ENCODE peak calls at places on chromosome 3, in eight cellular contexts. L is adrenal gland; C is heart right ventricle; N is neural progenitor cell; V is CD4-positive, CD25-positive, alpha-beta regulatory T cell; U is IMR-90; S is pancreas; I is CD4-positive, alpha-beta T cell. D is an unnamed sample.

GRCh38 chr3:50626406-50626805 is 9.5 kb downstream of the MAPKAPK3 start:
- DNase-seq in L (no peak), C (no peak), N (no peak), V (no peak), U (no peak), S (no peak), I (no peak), D (no peak)

GRCh38 chr3:146421814-146422748 is 47.3 kb downstream of the PLSCR2 start:
- DNase-seq in L (no peak), C (no peak), N (no peak), V (no peak), U (peak; percentile 82), S (no peak), I (no peak), D (peak; percentile 91)

GRCh38 chr3:128054363-128054762 is 2.1 kb downstream of the SEC61A1 start:
- DNase-seq in L (peak; percentile 78), C (no peak), N (no peak), V (no peak), U (peak; percentile 72), S (no peak), I (no peak), D (peak; percentile 45)

GRCh38 chr3:112531358-112531781 is 30.4 kb downstream of the ATG3 start:
- DNase-seq in L (no peak), C (no peak), N (peak; percentile 15), V (no peak), U (peak; percentile 49), S (no peak), I (no peak), D (no peak)

GRCh38 chr3:194637066-194637465 is 3.8 kb upstream of the TMEM44 start:
- DNase-seq in L (no peak), C (no peak), N (no peak), V (no peak), U (no peak), S (no peak), I (no peak), D (no peak)

GRCh38 chr3:30498587-30498967 is 107.8 kb upstream of the TGFBR2 start:
- DNase-seq in L (no peak), C (no peak), N (no peak), V (no peak), U (no peak), S (no peak), I (no peak), D (no peak)

GRCh38 chr3:174538116-174538515 is 321.0 kb upstream of the NAALADL2 start:
- DNase-seq in L (no peak), C (no peak), N (peak; percentile 19), V (no peak), U (no peak), S (no peak), I (no peak), D (no peak)

GRCh38 chr3:116896116-116896515 is 186.5 kb downstream of the TUSC7 start:
- DNase-seq in L (no peak), C (no peak), N (no peak), V (no peak), U (no peak), S (no peak), I (no peak), D (no peak)

GRCh38 chr3:139378587-139378986 is 10.9 kb downstream of the COPB2 start:
- DNase-seq in L (no peak), C (no peak), N (no peak), V (no peak), U (peak; percentile 52), S (no peak), I (no peak), D (no peak)

GRCh38 chr3:67863869-67864268 is 209.5 kb upstream of the SUCLG2 start:
- DNase-seq in L (no peak), C (no peak), N (peak; percentile 59), V (no peak), U (peak; percentile 16), S (no peak), I (no peak), D (peak; percentile 4)

GRCh38 chr3:124281453-124282316 is 289.8 kb upstream of the ROPN1 start:
- DNase-seq in L (peak; percentile 42), C (peak; percentile 56), N (peak; percentile 57), V (no peak), U (peak; percentile 55), S (no peak), I (no peak), D (peak; percentile 38)
- H3K27ac ChIP-seq in L (no peak overlapping the region), C (no peak overlapping the region), N (no peak overlapping the region), V (no peak overlapping the region), U (no peak overlapping the region), S (no peak overlapping the region), I (no peak overlapping the region), D (no peak overlapping the region)

DNA sequence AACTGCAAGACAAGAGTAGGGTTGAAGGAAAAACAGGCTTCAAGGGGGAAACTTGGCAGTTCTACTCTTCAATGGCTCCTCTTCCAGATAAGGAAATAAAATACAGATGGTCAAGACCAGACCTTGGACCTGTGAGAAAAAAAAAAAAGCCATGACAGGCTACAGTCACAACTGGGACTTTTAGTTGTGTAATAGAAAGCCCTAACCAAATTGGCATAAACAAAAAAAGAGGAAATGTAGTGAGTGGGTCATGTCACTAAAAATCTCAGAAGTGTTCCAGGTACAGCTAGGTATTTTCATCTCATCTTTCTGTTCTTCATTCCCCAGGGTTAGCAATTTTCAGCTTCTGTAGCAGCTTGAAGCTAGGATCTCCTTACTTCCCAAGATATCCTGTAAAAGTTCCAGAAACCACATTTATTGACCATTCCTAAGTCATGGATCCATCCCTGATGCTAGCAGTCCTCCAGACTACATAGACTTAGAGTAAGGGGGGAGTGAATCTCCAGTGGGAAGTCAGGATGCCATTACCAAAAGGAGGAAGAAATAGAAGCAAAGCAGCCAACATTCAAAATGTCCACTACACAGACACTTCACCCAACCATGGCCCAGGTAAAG is 61.0 kb upstream of the CSTA start:
- DNase-seq in L (no peak), C (no peak), N (no peak), V (no peak), U (no peak), S (no peak), I (no peak), D (no peak)
- H3K27ac ChIP-seq in L (no peak overlapping the region), C (no peak overlapping the region), N (no peak overlapping the region), V (no peak overlapping the region), U (no peak overlapping the region), S (no peak overlapping the region), I (no peak overlapping the region), D (no peak overlapping the region)

GRCh38 chr3:42652611-42653302 is 740 bp upstream of the ZBTB47 start:
- DNase-seq in L (peak; percentile 69), C (peak; percentile 53), N (no peak), V (no peak), U (peak; percentile 78), S (peak; percentile 68), I (no peak), D (peak; percentile 78)

GRCh38 chr3:42652251-42652610 is 1.3 kb upstream of the ZBTB47 start:
- DNase-seq in L (no peak), C (no peak), N (no peak), V (no peak), U (no peak), S (no peak), I (no peak), D (no peak)

GRCh38 chr3:42653560-42654330 is at the start of gene ZBTB47:
- DNase-seq in L (peak; percentile 63), C (peak; percentile 72), N (peak; percentile 41), V (no peak), U (no peak), S (peak; percentile 51), I (no peak), D (no peak)

GRCh38 chr3:42654331-42655201 is 1.1 kb downstream of the ZBTB47 start:
- DNase-seq in L (peak; percentile 71), C (peak; percentile 56), N (peak; percentile 92), V (no peak), U (peak; percentile 44), S (peak; percentile 66), I (no peak), D (no peak)

DNA sequence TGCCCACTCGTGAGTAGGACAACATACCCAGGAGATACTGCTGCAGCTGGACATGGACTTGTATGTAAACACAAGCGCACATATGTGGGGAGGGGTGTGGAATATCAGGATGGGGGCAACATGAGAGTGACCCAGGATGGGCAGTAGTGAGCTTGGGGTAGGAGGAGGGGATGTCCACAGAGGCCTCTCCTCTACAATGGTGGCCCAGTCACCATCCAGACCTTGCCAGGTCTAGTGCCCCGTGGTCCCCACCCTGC is 266 bp upstream of the ZBTB47 start:
- DNase-seq in L (no peak), C (no peak), N (no peak), V (no peak), U (no peak), S (no peak), I (no peak), D (no peak)
- H3K27ac ChIP-seq in L (peak overlapping the region; percentile 70), C (peak overlapping the region; percentile 96), N (no peak overlapping the region), V (no peak overlapping the region), U (peak overlapping the region; percentile 77), S (peak overlapping the region; percentile 70), I (no peak overlapping the region), D (peak overlapping the region; percentile 18)

GRCh38 chr3:21020681-21021080 is 730.3 kb downstream of the ZNF385D start:
- DNase-seq in L (no peak), C (no peak), N (no peak), V (no peak), U (no peak), S (no peak), I (no peak), D (no peak)

GRCh38 chr3:21020043-21020442 is 731.0 kb downstream of the ZNF385D start:
- DNase-seq in L (no peak), C (peak; percentile 3), N (no peak), V (no peak), U (no peak), S (no peak), I (no peak), D (no peak)

GRCh38 chr3:21013566-21013965 is 737.4 kb downstream of the ZNF385D start:
- DNase-seq in L (no peak), C (no peak), N (no peak), V (no peak), U (no peak), S (no peak), I (no peak), D (no peak)

GRCh38 chr3:21017115-21017852 is 733.7 kb downstream of the ZNF385D start:
- DNase-seq in L (no peak), C (no peak), N (peak; percentile 3), V (no peak), U (no peak), S (no peak), I (no peak), D (no peak)
- H3K27ac ChIP-seq in L (no peak overlapping the region), C (no peak overlapping the region), N (no peak overlapping the region), V (no peak overlapping the region), U (no peak overlapping the region), S (no peak overlapping the region), I (no peak overlapping the region), D (no peak overlapping the region)

DNA sequence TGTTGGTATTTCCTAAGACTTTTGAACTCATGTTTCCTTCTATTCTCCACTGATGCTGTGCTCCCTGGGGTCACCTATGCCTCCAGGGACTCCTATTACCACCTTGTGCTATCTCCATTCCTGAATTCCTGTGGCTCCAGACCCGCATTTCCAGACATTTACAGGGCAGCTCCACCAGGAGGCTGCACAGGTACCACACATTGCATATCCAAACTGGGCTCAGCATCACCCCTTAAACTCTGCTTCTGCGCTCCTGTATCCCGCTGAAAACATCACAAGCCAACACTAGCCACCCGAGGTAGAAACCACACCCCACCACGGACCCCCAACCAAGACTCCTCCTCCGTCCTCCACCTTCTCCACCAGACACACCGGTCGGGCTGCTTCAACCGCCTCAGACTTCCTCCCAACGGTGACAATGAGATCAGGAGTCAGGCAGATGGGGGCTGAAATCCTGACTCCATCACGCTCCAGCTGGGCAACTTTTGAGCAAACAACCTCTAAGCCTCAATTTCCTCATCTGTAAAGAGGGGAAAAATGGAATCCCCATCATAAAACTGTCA is 10.4 kb downstream of the TNK2 start:
- DNase-seq in L (no peak), C (no peak), N (peak; percentile 45), V (no peak), U (no peak), S (no peak), I (no peak), D (no peak)
- H3K27ac ChIP-seq in L (no peak overlapping the region), C (no peak overlapping the region), N (no peak overlapping the region), V (peak overlapping the region; percentile 23), U (no peak overlapping the region), S (no peak overlapping the region), I (no peak overlapping the region), D (no peak overlapping the region)

GRCh38 chr3:10284496-10284895 is 8.3 kb downstream of the GHRL start:
- DNase-seq in L (no peak), C (no peak), N (no peak), V (peak; percentile 8), U (no peak), S (no peak), I (peak; percentile 16), D (no peak)
- H3K27ac ChIP-seq in L (no peak overlapping the region), C (no peak overlapping the region), N (no peak overlapping the region), V (peak overlapping the region; percentile 34), U (no peak overlapping the region), S (no peak overlapping the region), I (no peak overlapping the region), D (no peak overlapping the region)

D was measured in brain microvascular endothelial cell.